ENCODE peak calls at places on chromosomes 7 and 10, in six cellular contexts. V is IMR-90, F is H1, W is neuronal stem cell, U is H9, N is mesenchymal stem cell. Y is an unnamed sample.

GRCh38 chr7:44847509-44847919 is 373 bp downstream of the H2AZ2 start:
- DNase-seq in V (peak), F (no peak), W (no peak), U (no peak), N (peak), Y (peak)

GRCh38 chr7:98917331-98917730 is 39.0 kb downstream of the TRRAP start:
- DNase-seq in V (no peak), F (no peak), W (no peak), U (no peak), N (no peak), Y (no peak)

GRCh38 chr10:13961096-13961495 is 369.6 kb downstream of the FRMD4A start:
- DNase-seq in V (peak), F (no peak), W (no peak), U (no peak), N (peak), Y (peak)

GRCh38 chr7:156178214-156178613 is 366.0 kb upstream of the SHH start:
- DNase-seq in V (no peak), F (no peak), W (no peak), U (no peak), N (no peak), Y (no peak)

GRCh38 chr10:15395912-15396311 is 24.8 kb upstream of the FAM171A1 start:
- DNase-seq in V (no peak), F (no peak), W (no peak), U (no peak), N (no peak), Y (no peak)

GRCh38 chr7:14507617-14508016 is 394.9 kb downstream of the DGKB start:
- DNase-seq in V (no peak), F (no peak), W (no peak), U (no peak), N (no peak), Y (no peak)

GRCh38 chr10:23512355-23513058 is 73.6 kb downstream of the OTUD1 start:
- DNase-seq in V (peak), F (no peak), W (no peak), U (no peak), N (peak), Y (peak)

GRCh38 chr7:146285418-146285817 is 168.8 kb downstream of the CNTNAP2 start:
- DNase-seq in V (no peak), F (no peak), W (no peak), U (no peak), N (no peak), Y (no peak)

GRCh38 chr7:77395543-77395942 is 20.6 kb downstream of the GSAP start:
- DNase-seq in V (no peak), F (no peak), W (no peak), U (no peak), N (no peak), Y (no peak)

GRCh38 chr7:88346357-88346756 is 39.7 kb upstream of the STEAP4 start:
- DNase-seq in V (no peak), F (no peak), W (no peak), U (no peak), N (no peak), Y (no peak)
- H2BK15ac ChIP-seq in V (no peak), F (no peak), W (no peak), U (no peak), N (no peak), Y (no peak)

GRCh38 chr7:23680417-23681405 is 712 bp downstream of the FAM221A start:
- DNase-seq in V (peak), F (peak), W (peak), U (peak), N (peak), Y (peak)
- H3K18ac ChIP-seq in V (no peak), F (peak), W (peak), U (peak), N (peak), Y (peak)

DNA sequence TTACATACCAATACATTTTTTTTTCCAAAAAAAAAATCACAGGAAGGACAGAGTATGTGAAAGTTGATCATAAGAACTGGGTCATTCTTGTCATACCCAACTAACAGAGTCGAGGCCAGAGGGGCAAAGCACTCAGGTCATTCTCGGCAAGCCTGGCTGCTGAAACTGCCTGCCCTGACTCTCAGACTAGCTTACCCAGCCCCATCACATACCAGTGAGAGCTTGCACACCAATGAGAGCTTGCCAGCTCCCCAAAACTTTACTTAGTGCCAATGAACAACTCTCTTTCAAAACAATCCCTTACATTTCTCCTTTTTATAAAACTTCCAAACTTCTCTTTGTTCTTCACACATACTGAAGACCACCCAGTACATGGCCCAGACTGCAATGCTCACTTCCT is 48.9 kb downstream of the VOPP1 start:
- DNase-seq in V (no peak), F (no peak), W (no peak), U (no peak), N (no peak), Y (no peak)
- H2BK15ac ChIP-seq in V (no peak), F (no peak), W (no peak), U (no peak), N (no peak), Y (no peak)

GRCh38 chr10:51159841-51160240 is 85.6 kb downstream of the PRKG1 start:
- DNase-seq in V (peak), F (no peak), W (no peak), U (no peak), N (no peak), Y (no peak)
- H3K18ac ChIP-seq in V (no peak), F (no peak), W (no peak), U (no peak), N (no peak), Y (no peak)

GRCh38 chr7:18754766-18755165 is 259.2 kb downstream of the HDAC9 start:
- DNase-seq in V (peak), F (no peak), W (no peak), U (no peak), N (no peak), Y (no peak)
- H2BK15ac ChIP-seq in V (no peak), F (no peak), W (no peak), U (no peak), N (no peak), Y (no peak)

GRCh38 chr7:16644624-16644986 is 949 bp downstream of the ANKMY2 start:
- DNase-seq in V (peak), F (no peak), W (no peak), U (no peak), N (peak), Y (no peak)

GRCh38 chr7:16646427-16647081 is 573 bp downstream of the BZW2 start:
- DNase-seq in V (no peak), F (no peak), W (no peak), U (no peak), N (peak), Y (peak)

GRCh38 chr7:16644987-16645592 is 464 bp downstream of the ANKMY2 start:
- DNase-seq in V (no peak), F (peak), W (no peak), U (no peak), N (peak), Y (no peak)

GRCh38 chr7:16644157-16644556 is 1.4 kb downstream of the ANKMY2 start:
- DNase-seq in V (no peak), F (no peak), W (no peak), U (no peak), N (no peak), Y (no peak)

DNA sequence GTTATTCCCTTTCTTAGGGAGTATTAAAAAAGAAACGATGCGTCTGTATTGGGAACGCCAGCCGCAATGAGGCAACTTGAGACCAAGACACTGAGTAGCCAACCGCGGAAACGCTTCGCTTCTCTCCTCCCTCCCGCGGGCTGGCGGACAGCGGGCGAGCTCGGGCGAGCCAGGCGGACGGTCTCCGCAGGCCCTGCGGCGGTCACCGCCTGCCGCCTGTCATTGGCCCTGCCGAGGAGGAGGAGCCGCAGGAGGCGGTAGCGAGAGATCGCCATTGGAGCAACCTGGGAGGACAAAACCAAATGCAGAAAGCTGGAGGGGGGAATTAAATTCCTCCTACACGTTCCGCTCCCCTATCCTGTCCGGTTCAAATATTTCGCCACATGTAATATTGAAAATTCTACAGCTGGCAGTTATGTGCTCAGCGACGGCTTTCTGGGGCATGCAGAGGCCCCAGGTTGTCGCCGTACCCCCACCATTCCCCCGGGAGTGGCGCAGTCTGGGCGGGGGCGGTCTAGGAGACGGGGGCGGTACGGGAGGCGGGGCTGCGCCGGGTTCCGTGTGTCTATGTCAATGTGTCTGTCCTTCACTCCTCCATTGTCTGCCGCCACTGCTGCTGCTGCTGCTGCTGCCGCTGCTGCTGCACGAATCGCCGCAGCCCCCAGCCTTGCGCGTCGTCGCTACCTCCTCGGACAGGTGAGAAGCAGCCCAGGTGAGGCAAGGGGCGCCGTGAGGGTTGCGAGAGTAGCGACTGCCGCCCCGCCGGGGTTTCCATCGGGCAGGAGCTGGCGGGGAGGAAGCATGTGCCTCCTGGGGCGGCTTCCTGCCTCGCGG is at the start of the genes ANKMY2 and BZW2:
- DNase-seq in V (peak), F (peak), W (peak), U (peak), N (peak), Y (peak)
- H3K18ac ChIP-seq in V (peak), F (no peak), W (peak), U (peak), N (peak), Y (peak)

Y was measured in mesendoderm.